ENCODE peak calls at places on chromosomes 3 and 15, in ten cellular contexts. L is B cell; Q is foreskin fibroblast; C is NB4; Y is progenitor cell of endocrine pancreas; W is pancreas; Z is transverse colon; R is endodermal cell; P is CD4-positive, alpha-beta T cell; B is activated CD8-positive, alpha-beta T cell treated with anti-CD3 and anti-CD28 coated beads for 36 hours. O is an unnamed sample.

GRCh38 chr3:125401402-125401801 is 26.3 kb upstream of the ZNF148 start:
- DNase-seq in L (no peak), Q (peak), C (no peak), Y (no peak), W (no peak), Z (no peak), R (no peak), P (no peak), B (no peak), O (no peak)

GRCh38 chr3:186459108-186459467 is 85.1 kb downstream of the CRYGS start:
- DNase-seq in L (no peak), Q (no peak), C (no peak), Y (no peak), W (no peak), Z (no peak), R (no peak), P (no peak), B (no peak), O (no peak)

GRCh38 chr3:4575413-4575812 is 82.3 kb downstream of the ITPR1 start:
- DNase-seq in L (no peak), Q (no peak), C (no peak), Y (no peak), W (no peak), Z (no peak), R (no peak), P (no peak), B (no peak), O (no peak)

GRCh38 chr3:63909431-63909830 is 2.8 kb downstream of the SCAANT1 start:
- DNase-seq in L (no peak), Q (no peak), C (no peak), Y (no peak), W (no peak), Z (no peak), R (no peak), P (no peak), B (no peak), O (no peak)

GRCh38 chr3:63908081-63908736 is 4.0 kb downstream of the SCAANT1 start:
- DNase-seq in L (no peak), Q (no peak), C (no peak), Y (no peak), W (no peak), Z (no peak), R (no peak), P (no peak), B (no peak), O (no peak)

GRCh38 chr3:9349321-9350117 is 13.3 kb upstream of the THUMPD3 start:
- DNase-seq in L (no peak), Q (peak), C (peak), Y (no peak), W (no peak), Z (no peak), R (no peak), P (no peak), B (no peak), O (no peak)

GRCh38 chr15:73054417-73054963 is 2.2 kb downstream of the NEO1 start:
- DNase-seq in L (no peak), Q (no peak), C (no peak), Y (no peak), W (no peak), Z (peak), R (no peak), P (no peak), B (no peak), O (no peak)

GRCh38 chr3:15102256-15102655 is 3.3 kb upstream of the RBSN start:
- DNase-seq in L (no peak), Q (no peak), C (no peak), Y (no peak), W (peak), Z (peak), R (no peak), P (no peak), B (no peak), O (no peak)

GRCh38 chr3:9552252-9552999 is 1.2 kb downstream of the LHFPL4 start:
- DNase-seq in L (peak), Q (peak), C (peak), Y (peak), W (peak), Z (peak), R (peak), P (peak), B (peak), O (no peak)

GRCh38 chr3:27712136-27713065 is 9.7 kb downstream of the EOMES start:
- DNase-seq in L (peak), Q (peak), C (peak), Y (peak), W (peak), Z (peak), R (peak), P (peak), B (peak), O (peak)

GRCh38 chr15:95259513-95259912 is 1028.2 kb downstream of the MCTP2 start:
- DNase-seq in L (peak), Q (peak), C (peak), Y (peak), W (peak), Z (peak), R (peak), P (peak), B (peak), O (no peak)

GRCh38 chr3:177468331-177468730 is 271.0 kb upstream of the TBL1XR1 start:
- DNase-seq in L (no peak), Q (peak), C (no peak), Y (no peak), W (no peak), Z (no peak), R (no peak), P (no peak), B (no peak), O (no peak)

GRCh38 chr3:172294238-172294806 is 153.9 kb downstream of the GHSR start:
- DNase-seq in L (no peak), Q (no peak), C (peak), Y (no peak), W (no peak), Z (no peak), R (no peak), P (no peak), B (no peak), O (peak)

GRCh38 chr3:112508261-112508660 is 9.0 kb upstream of the BTLA start:
- DNase-seq in L (no peak), Q (no peak), C (no peak), Y (no peak), W (no peak), Z (no peak), R (no peak), P (no peak), B (no peak), O (no peak)

GRCh38 chr3:23826382-23827061 is 20.8 kb downstream of the UBE2E1 start:
- DNase-seq in L (no peak), Q (no peak), C (no peak), Y (no peak), W (peak), Z (no peak), R (peak), P (no peak), B (no peak), O (no peak)

DNA sequence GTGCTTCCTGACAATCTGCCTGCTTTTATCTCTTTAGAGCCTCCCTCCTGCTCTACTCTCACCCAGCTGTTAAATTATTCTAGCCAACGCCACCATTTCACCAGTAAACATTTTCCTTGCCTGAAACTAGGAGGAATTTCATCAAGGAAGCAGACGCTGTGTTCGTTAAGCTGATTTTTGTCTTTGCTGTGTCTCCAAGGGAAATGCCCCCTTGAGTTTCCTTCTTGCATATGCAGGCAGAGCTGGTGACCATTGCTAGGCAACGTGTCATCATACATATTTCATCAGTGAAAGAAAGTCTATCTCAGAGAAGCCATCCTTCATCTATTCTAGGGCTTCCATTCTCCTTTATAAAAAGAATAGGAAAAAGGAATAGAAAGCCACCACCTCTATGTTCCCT is 87.0 kb upstream of the ST8SIA2 start:
- DNase-seq in L (no peak), Q (no peak), C (peak), Y (no peak), W (no peak), Z (no peak), R (peak), P (no peak), B (no peak), O (no peak)
- TF ChIP-seq CTCF in L (no peak), Q (peak), C (peak), Y (peak), W (no peak), Z (no peak), R (peak), P (no peak), B (no peak), O (no peak)

GRCh38 chr15:47500823-47501222 is 216.5 kb upstream of the SEMA6D start:
- DNase-seq in L (no peak), Q (no peak), C (no peak), Y (no peak), W (no peak), Z (no peak), R (no peak), P (no peak), B (no peak), O (no peak)

DNA sequence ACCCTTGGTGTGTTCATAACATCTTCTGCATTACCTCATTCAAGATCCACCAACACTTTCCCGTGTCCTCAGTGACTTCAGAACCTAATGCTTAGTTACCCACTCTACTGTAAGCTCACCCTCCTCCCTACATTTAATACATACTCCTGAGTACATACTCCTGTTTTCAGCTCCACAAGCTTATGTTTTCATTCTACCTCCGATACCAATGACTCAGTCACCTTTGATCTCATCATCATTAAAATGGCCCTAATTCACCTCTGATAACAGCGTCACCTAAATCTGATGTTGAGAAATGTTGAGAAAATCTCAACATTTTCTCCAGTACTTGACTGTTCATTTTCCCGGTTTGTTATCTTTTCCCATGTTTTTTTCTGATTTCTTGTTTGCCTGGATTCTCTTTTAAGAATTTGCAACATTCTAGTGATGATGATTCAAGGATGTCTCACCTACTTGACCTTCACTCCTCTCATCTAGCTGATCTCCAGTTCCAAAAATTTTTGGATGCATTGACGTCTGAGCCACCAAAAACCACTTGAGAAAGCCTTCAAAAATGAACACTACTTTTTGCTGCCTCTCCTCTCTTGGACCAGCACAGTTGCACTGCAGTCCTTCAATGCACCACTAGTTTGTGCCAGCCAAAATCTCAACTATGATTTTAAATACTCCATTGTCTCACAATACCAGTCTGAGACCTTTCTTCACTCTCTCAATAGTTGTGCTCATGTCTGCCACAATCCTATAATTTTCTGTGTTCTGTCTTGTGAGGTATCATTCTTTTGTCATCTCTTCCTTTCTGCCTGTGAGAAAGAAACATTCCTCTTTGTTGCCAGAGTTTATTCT is 220.7 kb upstream of the SEMA6D start:
- DNase-seq in L (no peak), Q (no peak), C (no peak), Y (no peak), W (no peak), Z (no peak), R (no peak), P (no peak), B (no peak), O (no peak)
- TF ChIP-seq CTCF in L (no peak), Q (no peak), C (no peak), Y (peak), W (no peak), Z (no peak), R (peak), P (no peak), B (no peak), O (no peak)

GRCh38 chr3:108477511-108478147 is 32.8 kb downstream of the MYH15 start:
- DNase-seq in L (peak), Q (peak), C (peak), Y (peak), W (peak), Z (peak), R (peak), P (peak), B (peak), O (no peak)
- TF ChIP-seq CTCF in L (peak), Q (peak), C (peak), Y (peak), W (peak), Z (peak), R (peak), P (peak), B (peak), O (peak)

GRCh38 chr3:183590442-183590841 is 34.9 kb upstream of the KLHL6 start:
- DNase-seq in L (no peak), Q (no peak), C (no peak), Y (no peak), W (no peak), Z (no peak), R (peak), P (no peak), B (no peak), O (no peak)

GRCh38 chr3:183587337-183587736 is 31.8 kb upstream of the KLHL6 start:
- DNase-seq in L (no peak), Q (no peak), C (peak), Y (no peak), W (no peak), Z (no peak), R (no peak), P (no peak), B (no peak), O (no peak)

GRCh38 chr3:183592820-183593219 is 37.3 kb upstream of the KLHL6 start:
- DNase-seq in L (no peak), Q (no peak), C (no peak), Y (no peak), W (no peak), Z (no peak), R (no peak), P (no peak), B (peak), O (no peak)

GRCh38 chr3:183594636-183595035 is 39.1 kb upstream of the KLHL6 start:
- DNase-seq in L (no peak), Q (no peak), C (no peak), Y (no peak), W (no peak), Z (no peak), R (no peak), P (no peak), B (no peak), O (no peak)

GRCh38 chr3:183591881-183592521 is 36.5 kb upstream of the KLHL6 start:
- DNase-seq in L (peak), Q (no peak), C (peak), Y (no peak), W (no peak), Z (no peak), R (peak), P (no peak), B (no peak), O (no peak)
- TF ChIP-seq CTCF in L (peak), Q (peak), C (no peak), Y (peak), W (no peak), Z (peak), R (peak), P (peak), B (peak), O (peak)

DNA sequence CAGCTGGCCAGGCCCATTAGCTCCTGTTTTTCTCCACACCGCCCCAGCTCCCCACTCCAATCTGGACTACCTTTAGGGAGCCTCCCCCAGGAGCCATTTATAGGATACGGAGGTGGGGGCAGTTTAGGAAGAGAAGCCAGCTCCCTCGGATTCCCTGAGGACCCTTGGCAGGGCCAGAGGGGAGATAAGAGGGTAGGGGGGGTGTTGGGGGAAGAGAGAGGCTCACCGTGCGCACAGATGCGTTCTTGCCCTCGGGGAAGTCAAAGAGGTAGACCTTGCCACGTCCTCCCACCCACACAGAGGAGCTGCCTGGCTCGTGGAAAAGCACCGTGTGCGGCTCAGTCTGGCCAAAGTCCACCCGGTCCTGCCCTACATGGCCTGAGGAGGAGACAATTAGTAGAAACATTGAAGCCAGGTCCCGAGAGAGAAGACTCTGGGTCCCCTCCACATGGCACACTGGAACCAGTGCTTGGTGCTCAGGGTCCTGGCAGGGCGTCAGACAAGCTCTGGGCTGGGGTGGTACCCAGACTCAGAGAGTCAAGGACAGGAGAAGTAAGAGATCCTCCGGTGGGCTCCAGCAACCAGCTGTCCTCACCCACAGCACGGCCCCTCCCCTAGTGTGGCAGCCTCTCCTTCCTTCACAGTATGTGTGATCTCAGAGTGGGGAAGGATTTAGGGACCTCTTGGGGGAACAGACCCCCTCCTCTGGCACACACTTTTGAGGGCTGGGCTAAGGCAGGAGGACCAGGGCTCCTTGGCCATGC is 15.0 kb downstream of the SEMA7A start:
- DNase-seq in L (no peak), Q (no peak), C (no peak), Y (no peak), W (no peak), Z (no peak), R (no peak), P (no peak), B (no peak), O (no peak)
- TF ChIP-seq CTCF in L (no peak), Q (no peak), C (no peak), Y (no peak), W (no peak), Z (no peak), R (no peak), P (no peak), B (no peak), O (no peak)

GRCh38 chr3:30813734-30814133 is 80.7 kb downstream of the GADL1 start:
- DNase-seq in L (no peak), Q (no peak), C (no peak), Y (no peak), W (no peak), Z (no peak), R (no peak), P (no peak), B (no peak), O (no peak)

GRCh38 chr3:30811174-30811795 is 83.2 kb downstream of the GADL1 start:
- DNase-seq in L (no peak), Q (no peak), C (no peak), Y (no peak), W (no peak), Z (no peak), R (no peak), P (no peak), B (no peak), O (no peak)

GRCh38 chr3:30804983-30805382 is 89.5 kb downstream of the GADL1 start:
- DNase-seq in L (no peak), Q (no peak), C (peak), Y (no peak), W (no peak), Z (no peak), R (no peak), P (no peak), B (no peak), O (no peak)

GRCh38 chr3:30805695-30806094 is 88.8 kb downstream of the GADL1 start:
- DNase-seq in L (no peak), Q (no peak), C (no peak), Y (no peak), W (no peak), Z (no peak), R (no peak), P (no peak), B (no peak), O (no peak)

DNA sequence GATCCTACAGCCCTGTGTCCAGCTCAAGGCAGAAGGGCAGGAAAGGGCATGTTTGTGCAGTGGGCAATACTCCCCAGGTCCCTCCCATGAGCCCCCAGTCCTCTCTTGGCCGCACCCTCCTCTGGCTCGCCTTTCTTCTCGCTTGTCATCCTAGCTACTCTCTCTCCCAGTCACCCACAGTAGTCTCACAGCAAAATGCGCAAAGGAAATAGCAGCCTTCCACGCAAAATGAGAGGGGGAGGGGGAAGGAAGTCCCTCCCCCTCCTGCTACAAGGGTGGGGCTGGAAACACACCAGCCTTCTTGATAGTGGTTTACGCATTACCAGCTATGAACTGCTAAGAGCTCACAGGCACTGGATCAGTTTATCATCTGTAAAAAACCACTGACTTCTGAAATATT is 83.8 kb downstream of the GADL1 start:
- DNase-seq in L (no peak), Q (no peak), C (no peak), Y (no peak), W (no peak), Z (no peak), R (no peak), P (no peak), B (no peak), O (no peak)
- TF ChIP-seq CTCF in L (no peak), Q (no peak), C (no peak), Y (no peak), W (no peak), Z (no peak), R (no peak), P (no peak), B (no peak), O (no peak)

DNA sequence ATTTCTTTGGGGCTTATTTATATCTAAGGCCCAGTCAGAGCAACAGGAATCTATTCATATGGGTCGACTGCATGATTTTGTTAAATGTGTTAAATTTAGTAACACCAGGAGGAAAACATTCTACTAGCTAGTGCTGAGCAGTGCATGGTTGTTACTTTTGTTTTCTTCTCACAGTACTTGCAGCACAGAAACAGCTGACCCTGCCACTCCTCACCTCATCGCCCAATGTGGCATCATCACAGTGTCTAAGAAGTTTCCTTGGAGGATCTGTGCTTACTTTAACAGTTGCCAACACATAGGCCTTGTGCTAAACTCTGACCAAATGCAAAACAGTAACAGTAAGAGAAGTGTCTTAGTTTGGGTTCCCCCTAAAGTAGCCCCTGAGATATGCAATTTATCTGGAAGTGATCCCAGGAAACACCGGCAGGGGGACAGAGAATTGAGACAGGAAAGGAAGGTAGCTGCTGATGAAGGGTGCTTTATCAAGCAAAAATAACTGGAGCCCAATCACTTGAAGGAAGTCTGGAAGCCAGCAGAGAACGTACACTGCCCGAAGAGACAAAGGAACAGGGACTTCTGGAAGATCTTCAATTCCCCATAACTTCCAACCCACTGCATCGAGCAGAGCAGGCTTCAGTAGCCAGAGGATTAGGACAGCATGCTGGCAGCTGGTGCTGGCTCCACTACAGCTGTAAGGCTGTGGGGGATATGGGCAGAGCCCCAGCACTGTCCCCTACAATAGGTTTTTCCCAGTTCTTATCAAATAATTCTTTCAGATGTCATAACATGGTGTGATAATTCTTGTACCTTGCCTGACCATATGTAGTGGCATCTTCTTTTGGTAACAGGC is 36.0 kb upstream of the ULK4 start:
- DNase-seq in L (peak), Q (no peak), C (no peak), Y (no peak), W (no peak), Z (no peak), R (peak), P (no peak), B (peak), O (no peak)
- TF ChIP-seq CTCF in L (peak), Q (peak), C (no peak), Y (peak), W (no peak), Z (no peak), R (peak), P (no peak), B (peak), O (peak)

GRCh38 chr15:68552773-68553172 is 26.0 kb upstream of the CORO2B start:
- DNase-seq in L (no peak), Q (peak), C (no peak), Y (no peak), W (no peak), Z (no peak), R (no peak), P (no peak), B (no peak), O (no peak)
- TF ChIP-seq CTCF in L (no peak), Q (no peak), C (no peak), Y (no peak), W (no peak), Z (no peak), R (no peak), P (no peak), B (no peak), O (no peak)